ENCODE peak calls at places on chromosomes 11 and 22, in nine cellular contexts. One of them, this sample, is unnamed.

GRCh38 chr22:17085277-17086091 is 684 bp downstream of the IL17RA start:
- DNase-seq in OCI-LY7: no peak
- DNase-seq in neural progenitor cell: peak
- DNase-seq in SK-N-SH: no peak
- DNase-seq in GM23338: peak
- DNase-seq in PC-3: peak
- DNase-seq in MM.1S: no peak
- DNase-seq in GM23248: peak
- DNase-seq in hepatocyte: peak
- DNase-seq in this sample: no peak

GRCh38 chr11:119204066-119204465 is 2.1 kb upstream of the CBL start:
- DNase-seq in neural progenitor cell: no peak
- DNase-seq in OCI-LY7: no peak
- DNase-seq in GM23338: no peak
- DNase-seq in hepatocyte: no peak
- DNase-seq in MM.1S: no peak
- DNase-seq in GM23248: no peak
- DNase-seq in PC-3: no peak
- DNase-seq in SK-N-SH: no peak
- DNase-seq in this sample: no peak

GRCh38 chr11:128582496-128583366 is 4.6 kb downstream of the ETS1 start:
- DNase-seq in OCI-LY7: no peak
- DNase-seq in GM23248: peak
- DNase-seq in hepatocyte: peak
- DNase-seq in MM.1S: no peak
- DNase-seq in PC-3: peak
- DNase-seq in SK-N-SH: no peak
- DNase-seq in GM23338: peak
- DNase-seq in neural progenitor cell: peak
- DNase-seq in this sample: no peak

GRCh38 chr11:1879941-1880720 is 11.6 kb downstream of the PRR33 start:
- DNase-seq in neural progenitor cell: no peak
- DNase-seq in OCI-LY7: no peak
- DNase-seq in PC-3: no peak
- DNase-seq in GM23248: peak
- DNase-seq in GM23338: no peak
- DNase-seq in hepatocyte: peak
- DNase-seq in SK-N-SH: peak
- DNase-seq in MM.1S: no peak
- DNase-seq in this sample: no peak

GRCh38 chr11:127074151-127074761 is 73.7 kb upstream of the KIRREL3 start:
- DNase-seq in SK-N-SH: peak
- DNase-seq in MM.1S: peak
- DNase-seq in PC-3: peak
- DNase-seq in GM23338: peak
- DNase-seq in hepatocyte: peak
- DNase-seq in neural progenitor cell: peak
- DNase-seq in OCI-LY7: peak
- DNase-seq in GM23248: peak
- DNase-seq in this sample: no peak

GRCh38 chr11:94649254-94649653 is 82.1 kb downstream of the PIWIL4 start:
- DNase-seq in OCI-LY7: no peak
- DNase-seq in neural progenitor cell: no peak
- DNase-seq in GM23248: no peak
- DNase-seq in hepatocyte: no peak
- DNase-seq in PC-3: no peak
- DNase-seq in SK-N-SH: peak
- DNase-seq in GM23338: no peak
- DNase-seq in MM.1S: no peak
- DNase-seq in this sample: no peak

GRCh38 chr11:128394436-128395089 is 192.8 kb downstream of the ETS1 start:
- DNase-seq in OCI-LY7: no peak
- DNase-seq in GM23338: no peak
- DNase-seq in GM23248: peak
- DNase-seq in SK-N-SH: peak
- DNase-seq in PC-3: no peak
- DNase-seq in neural progenitor cell: no peak
- DNase-seq in MM.1S: no peak
- DNase-seq in hepatocyte: no peak
- DNase-seq in this sample: no peak

GRCh38 chr11:34266090-34266912 is 91.5 kb downstream of the ABTB2 start:
- DNase-seq in OCI-LY7: no peak
- DNase-seq in SK-N-SH: no peak
- DNase-seq in neural progenitor cell: no peak
- DNase-seq in hepatocyte: peak
- DNase-seq in MM.1S: no peak
- DNase-seq in GM23248: peak
- DNase-seq in PC-3: peak
- DNase-seq in GM23338: no peak
- DNase-seq in this sample: no peak

GRCh38 chr22:32940736-32941135 is 117.4 kb downstream of the SYN3 start:
- DNase-seq in OCI-LY7: no peak
- DNase-seq in hepatocyte: no peak
- DNase-seq in GM23248: no peak
- DNase-seq in neural progenitor cell: no peak
- DNase-seq in GM23338: no peak
- DNase-seq in PC-3: no peak
- DNase-seq in MM.1S: no peak
- DNase-seq in SK-N-SH: no peak
- DNase-seq in this sample: no peak

GRCh38 chr22:20783844-20784723 is 10.2 kb downstream of the SERPIND1 start:
- DNase-seq in OCI-LY7: peak
- DNase-seq in hepatocyte: peak
- DNase-seq in MM.1S: peak
- DNase-seq in GM23248: peak
- DNase-seq in PC-3: peak
- DNase-seq in SK-N-SH: peak
- DNase-seq in neural progenitor cell: peak
- DNase-seq in GM23338: peak
- DNase-seq in this sample: peak

GRCh38 chr11:94583885-94584500 is 16.8 kb downstream of the PIWIL4 start:
- DNase-seq in MM.1S: no peak
- DNase-seq in GM23248: peak
- DNase-seq in neural progenitor cell: no peak
- DNase-seq in GM23338: no peak
- DNase-seq in SK-N-SH: no peak
- DNase-seq in PC-3: no peak
- DNase-seq in hepatocyte: no peak
- DNase-seq in OCI-LY7: no peak
- DNase-seq in this sample: no peak

GRCh38 chr22:39997939-39998726 is 3.4 kb downstream of the FAM83F start:
- DNase-seq in GM23338: peak
- DNase-seq in neural progenitor cell: peak
- DNase-seq in SK-N-SH: peak
- DNase-seq in MM.1S: no peak
- DNase-seq in OCI-LY7: no peak
- DNase-seq in GM23248: no peak
- DNase-seq in PC-3: peak
- DNase-seq in hepatocyte: peak
- DNase-seq in this sample: no peak

GRCh38 chr11:11016123-11016522 is 158.3 kb upstream of the ZBED5 start:
- DNase-seq in GM23338: no peak
- DNase-seq in neural progenitor cell: no peak
- DNase-seq in MM.1S: no peak
- DNase-seq in OCI-LY7: no peak
- DNase-seq in SK-N-SH: no peak
- DNase-seq in PC-3: no peak
- DNase-seq in hepatocyte: peak
- DNase-seq in GM23248: peak
- DNase-seq in this sample: no peak

GRCh38 chr22:20396639-20397038 is 2.7 kb downstream of the ZNF74 start:
- DNase-seq in hepatocyte: no peak
- DNase-seq in GM23338: no peak
- DNase-seq in SK-N-SH: no peak
- DNase-seq in GM23248: peak
- DNase-seq in OCI-LY7: no peak
- DNase-seq in MM.1S: no peak
- DNase-seq in PC-3: no peak
- DNase-seq in neural progenitor cell: no peak
- DNase-seq in this sample: no peak

DNA sequence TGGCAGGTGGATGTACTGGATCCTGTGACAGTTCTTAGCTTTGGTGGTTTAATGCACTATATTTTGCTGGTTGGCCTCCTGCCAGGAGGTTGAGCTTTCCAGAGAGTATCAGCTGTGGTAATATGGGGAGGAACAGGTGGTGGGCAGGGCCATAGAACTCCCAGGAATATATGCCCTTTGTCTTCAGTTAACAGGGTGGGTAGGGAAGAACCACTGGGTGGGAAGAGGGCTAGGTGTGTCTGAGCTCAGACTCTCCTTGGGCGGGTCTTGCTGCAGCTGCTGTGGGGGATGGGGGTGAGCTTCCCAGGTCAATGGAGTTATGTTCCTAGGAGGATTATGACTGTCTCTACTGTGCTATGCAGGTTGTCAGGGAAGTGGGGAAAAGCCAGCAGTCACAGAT is 203.8 kb downstream of the DLG2 start:
- DNase-seq in MM.1S: no peak
- DNase-seq in GM23248: no peak
- DNase-seq in OCI-LY7: no peak
- DNase-seq in GM23338: no peak
- DNase-seq in PC-3: no peak
- DNase-seq in SK-N-SH: no peak
- DNase-seq in neural progenitor cell: no peak
- DNase-seq in hepatocyte: no peak
- DNase-seq in this sample: no peak
- TF ChIP-seq EZH2phosphoT487 in MM.1S: no peak
- TF ChIP-seq EZH2phosphoT487 in GM23248: no peak
- TF ChIP-seq EZH2phosphoT487 in OCI-LY7: no peak
- TF ChIP-seq EZH2phosphoT487 in GM23338: no peak
- TF ChIP-seq EZH2phosphoT487 in PC-3: no peak
- TF ChIP-seq EZH2phosphoT487 in SK-N-SH: no peak
- TF ChIP-seq EZH2phosphoT487 in neural progenitor cell: no peak
- TF ChIP-seq EZH2phosphoT487 in hepatocyte: no peak
- TF ChIP-seq EZH2phosphoT487 in this sample: no peak

GRCh38 chr22:45204241-45204640 is 36.5 kb downstream of the KIAA0930 start:
- DNase-seq in OCI-LY7: no peak
- DNase-seq in PC-3: no peak
- DNase-seq in GM23248: no peak
- DNase-seq in neural progenitor cell: no peak
- DNase-seq in hepatocyte: no peak
- DNase-seq in SK-N-SH: no peak
- DNase-seq in GM23338: no peak
- DNase-seq in MM.1S: no peak
- DNase-seq in this sample: no peak

GRCh38 chr22:45200862-45201511 is 37.3 kb downstream of the NUP50 start:
- DNase-seq in GM23248: no peak
- DNase-seq in PC-3: peak
- DNase-seq in SK-N-SH: peak
- DNase-seq in MM.1S: no peak
- DNase-seq in GM23338: no peak
- DNase-seq in neural progenitor cell: no peak
- DNase-seq in hepatocyte: no peak
- DNase-seq in OCI-LY7: no peak
- DNase-seq in this sample: no peak

GRCh38 chr22:45201678-45202332 is 38.1 kb downstream of the NUP50 start:
- DNase-seq in SK-N-SH: no peak
- DNase-seq in MM.1S: no peak
- DNase-seq in GM23338: no peak
- DNase-seq in neural progenitor cell: no peak
- DNase-seq in GM23248: no peak
- DNase-seq in PC-3: peak
- DNase-seq in OCI-LY7: no peak
- DNase-seq in hepatocyte: no peak
- DNase-seq in this sample: no peak

GRCh38 chr22:45203150-45203974 is 37.3 kb downstream of the KIAA0930 start:
- DNase-seq in GM23248: no peak
- DNase-seq in OCI-LY7: no peak
- DNase-seq in PC-3: no peak
- DNase-seq in neural progenitor cell: no peak
- DNase-seq in GM23338: no peak
- DNase-seq in hepatocyte: no peak
- DNase-seq in MM.1S: no peak
- DNase-seq in SK-N-SH: no peak
- DNase-seq in this sample: no peak

DNA sequence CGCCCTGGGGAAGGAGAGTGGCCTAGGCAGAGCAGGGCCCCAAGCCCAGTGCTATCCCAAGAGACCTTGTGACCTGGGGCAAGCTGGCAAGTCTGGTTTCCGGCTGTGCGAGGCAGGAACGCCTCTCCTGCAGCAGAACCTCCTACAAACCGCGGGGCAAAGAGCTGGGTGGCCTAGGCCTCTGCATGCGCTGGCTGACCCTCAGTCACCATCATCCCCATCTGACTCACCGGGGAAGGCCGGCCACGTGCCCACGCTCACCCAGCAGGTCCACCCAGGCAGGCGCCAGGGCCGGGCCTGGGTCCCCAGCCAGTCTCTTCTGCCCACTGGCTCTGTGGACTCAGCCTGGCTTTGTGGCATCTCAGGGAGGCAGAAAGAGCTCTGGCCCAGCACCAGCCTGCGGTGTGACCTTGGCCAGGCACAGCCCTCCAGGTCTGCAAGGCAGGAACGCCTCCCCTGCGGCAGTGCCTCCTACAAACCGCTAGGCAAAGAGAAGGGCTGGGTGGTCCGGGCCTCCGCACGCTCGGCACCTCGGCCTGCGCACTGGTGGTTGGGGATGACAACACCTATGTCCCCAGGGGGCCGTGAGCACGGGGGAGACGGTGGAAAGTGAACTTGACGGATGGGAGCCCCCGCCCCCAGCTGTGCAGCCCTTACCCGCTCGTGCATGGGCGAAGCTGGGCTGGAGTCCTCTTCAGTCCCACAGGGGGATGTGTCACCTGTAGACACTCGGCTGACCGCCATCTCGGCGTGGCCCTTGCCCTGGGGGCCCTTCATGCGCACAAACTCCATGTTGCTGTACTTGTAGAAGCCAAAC is 38.2 kb downstream of the KIAA0930 start:
- DNase-seq in PC-3: no peak
- DNase-seq in MM.1S: no peak
- DNase-seq in GM23338: no peak
- DNase-seq in GM23248: no peak
- DNase-seq in OCI-LY7: no peak
- DNase-seq in SK-N-SH: no peak
- DNase-seq in hepatocyte: no peak
- DNase-seq in neural progenitor cell: no peak
- DNase-seq in this sample: no peak
- H3K27ac ChIP-seq in PC-3: peak
- H3K27ac ChIP-seq in MM.1S: no peak
- H3K27ac ChIP-seq in GM23338: no peak
- H3K27ac ChIP-seq in GM23248: no peak
- H3K27ac ChIP-seq in OCI-LY7: no peak
- H3K27ac ChIP-seq in SK-N-SH: no peak
- H3K27ac ChIP-seq in hepatocyte: no peak
- H3K27ac ChIP-seq in neural progenitor cell: no peak
- H3K27ac ChIP-seq in this sample: no peak

GRCh38 chr22:28799125-28799833 is 1.1 kb downstream of the XBP1 start:
- DNase-seq in OCI-LY7: peak
- DNase-seq in neural progenitor cell: peak
- DNase-seq in GM23338: peak
- DNase-seq in GM23248: peak
- DNase-seq in SK-N-SH: peak
- DNase-seq in MM.1S: peak
- DNase-seq in hepatocyte: peak
- DNase-seq in PC-3: peak
- DNase-seq in this sample: peak
- TF ChIP-seq EZH2phosphoT487 in OCI-LY7: no peak
- TF ChIP-seq EZH2phosphoT487 in neural progenitor cell: no peak
- TF ChIP-seq EZH2phosphoT487 in GM23338: no peak
- TF ChIP-seq EZH2phosphoT487 in GM23248: no peak
- TF ChIP-seq EZH2phosphoT487 in SK-N-SH: no peak
- TF ChIP-seq EZH2phosphoT487 in MM.1S: no peak
- TF ChIP-seq EZH2phosphoT487 in hepatocyte: no peak
- TF ChIP-seq EZH2phosphoT487 in PC-3: no peak
- TF ChIP-seq EZH2phosphoT487 in this sample: no peak

GRCh38 chr22:31937328-31937727 is 7.0 kb upstream of the YWHAH start:
- DNase-seq in neural progenitor cell: no peak
- DNase-seq in SK-N-SH: no peak
- DNase-seq in OCI-LY7: no peak
- DNase-seq in MM.1S: no peak
- DNase-seq in hepatocyte: no peak
- DNase-seq in PC-3: no peak
- DNase-seq in GM23338: no peak
- DNase-seq in GM23248: no peak
- DNase-seq in this sample: no peak
- H3K27ac ChIP-seq in neural progenitor cell: no peak
- H3K27ac ChIP-seq in SK-N-SH: no peak
- H3K27ac ChIP-seq in OCI-LY7: no peak
- H3K27ac ChIP-seq in MM.1S: no peak
- H3K27ac ChIP-seq in hepatocyte: no peak
- H3K27ac ChIP-seq in PC-3: no peak
- H3K27ac ChIP-seq in GM23338: no peak
- H3K27ac ChIP-seq in GM23248: no peak
- H3K27ac ChIP-seq in this sample: no peak